ENCODE peak calls at places on chromosome 5, in six cellular contexts. One of them, this sample, is unnamed.

GRCh38 chr5:3101561-3101960 is 350.1 kb upstream of the IRX2 start:
- DNase-seq in cardiac muscle cell: no peak
- DNase-seq in MV-4-11: no peak
- DNase-seq in progenitor cell of endocrine pancreas: no peak
- DNase-seq in central memory CD4-positive, alpha-beta T cell: no peak
- DNase-seq in NT2/D1: peak
- DNase-seq in this sample: no peak

GRCh38 chr5:14675865-14676300 is 11.4 kb downstream of the OTULIN start:
- DNase-seq in cardiac muscle cell: no peak
- DNase-seq in MV-4-11: peak
- DNase-seq in progenitor cell of endocrine pancreas: no peak
- DNase-seq in central memory CD4-positive, alpha-beta T cell: peak
- DNase-seq in NT2/D1: no peak
- DNase-seq in this sample: no peak

GRCh38 chr5:132410451-132411381 is 41.2 kb downstream of the SLC22A5 start:
- DNase-seq in cardiac muscle cell: peak
- DNase-seq in MV-4-11: peak
- DNase-seq in progenitor cell of endocrine pancreas: peak
- DNase-seq in central memory CD4-positive, alpha-beta T cell: peak
- DNase-seq in NT2/D1: peak
- DNase-seq in this sample: peak

GRCh38 chr5:80034962-80035821 is at the start of gene THBS4:
- DNase-seq in cardiac muscle cell: no peak
- DNase-seq in MV-4-11: no peak
- DNase-seq in progenitor cell of endocrine pancreas: no peak
- DNase-seq in central memory CD4-positive, alpha-beta T cell: no peak
- DNase-seq in NT2/D1: no peak
- DNase-seq in this sample: peak

GRCh38 chr5:298737-299125 is 22.8 kb upstream of the AHRR start:
- DNase-seq in cardiac muscle cell: no peak
- DNase-seq in MV-4-11: no peak
- DNase-seq in progenitor cell of endocrine pancreas: no peak
- DNase-seq in central memory CD4-positive, alpha-beta T cell: no peak
- DNase-seq in NT2/D1: no peak
- DNase-seq in this sample: no peak

GRCh38 chr5:55407059-55407684 is 99.4 kb downstream of the MTREX start:
- DNase-seq in cardiac muscle cell: peak
- DNase-seq in MV-4-11: no peak
- DNase-seq in progenitor cell of endocrine pancreas: no peak
- DNase-seq in central memory CD4-positive, alpha-beta T cell: no peak
- DNase-seq in NT2/D1: peak
- DNase-seq in this sample: no peak

GRCh38 chr5:169595172-169595820 is 11.7 kb downstream of the SPDL1 start:
- DNase-seq in cardiac muscle cell: no peak
- DNase-seq in MV-4-11: no peak
- DNase-seq in progenitor cell of endocrine pancreas: no peak
- DNase-seq in central memory CD4-positive, alpha-beta T cell: no peak
- DNase-seq in NT2/D1: no peak
- DNase-seq in this sample: no peak

GRCh38 chr5:6633469-6634326 is 458 bp downstream of the SRD5A1 start:
- DNase-seq in cardiac muscle cell: peak
- DNase-seq in MV-4-11: no peak
- DNase-seq in progenitor cell of endocrine pancreas: peak
- DNase-seq in central memory CD4-positive, alpha-beta T cell: peak
- DNase-seq in NT2/D1: no peak
- DNase-seq in this sample: no peak